ENCODE peak calls at places on chromosome 17, in six cellular contexts. B is omental fat pad, L is esophagus muscularis mucosa, I is fibroblast of lung, V is psoas muscle, G is pancreas. U is an unnamed sample.

GRCh38 chr17:50976951-50977472 is 110.9 kb upstream of the TOB1 start:
- DNase-seq in B (no peak), V (no peak), I (no peak), L (no peak), G (no peak), U (no peak)

GRCh38 chr17:67671492-67671891 is 46.2 kb upstream of the NOL11 start:
- DNase-seq in V (no peak), I (peak), G (no peak), B (no peak), L (no peak), U (no peak)

GRCh38 chr17:9810100-9810949 is 11.6 kb downstream of the GSG1L2 start:
- DNase-seq in B (no peak), G (no peak), L (no peak), I (no peak), V (no peak), U (no peak)

GRCh38 chr17:1574697-1575471 is 12.3 kb upstream of the PITPNA start:
- DNase-seq in B (no peak), G (no peak), I (no peak), V (no peak), L (no peak), U (no peak)

GRCh38 chr17:59372138-59372751 is 40.8 kb downstream of the YPEL2 start:
- DNase-seq in B (no peak), V (peak), L (no peak), I (peak), G (no peak), U (no peak)

GRCh38 chr17:64250211-64250835 is 12.7 kb downstream of the TEX2 start:
- DNase-seq in B (no peak), L (no peak), I (no peak), V (no peak), G (no peak), U (no peak)

GRCh38 chr17:16407911-16408588 is 7.3 kb upstream of the TRPV2 start:
- DNase-seq in B (peak), I (peak), V (peak), G (peak), L (no peak), U (peak)

GRCh38 chr17:42061641-42062487 is 11.5 kb upstream of the C17orf113 start:
- DNase-seq in G (no peak), B (no peak), V (no peak), L (no peak), I (no peak), U (no peak)

GRCh38 chr17:80376531-80376930 is 38.4 kb upstream of the ENDOV start:
- DNase-seq in G (no peak), L (no peak), V (no peak), B (no peak), I (no peak), U (no peak)

GRCh38 chr17:57689254-57689653 is 55.8 kb downstream of the CCDC182 start:
- DNase-seq in B (no peak), V (no peak), L (no peak), I (no peak), G (no peak), U (no peak)

GRCh38 chr17:7971651-7972050 is 30.8 kb upstream of the GUCY2D start:
- DNase-seq in L (no peak), I (no peak), B (no peak), V (no peak), G (no peak), U (no peak)

GRCh38 chr17:33225994-33226393 is 67.1 kb downstream of the ASIC2 start:
- DNase-seq in I (no peak), G (no peak), L (no peak), V (no peak), B (no peak), U (no peak)

GRCh38 chr17:22272363-22273146 is 580.2 kb downstream of the KCNJ18 start:
- DNase-seq in B (no peak), I (no peak), G (no peak), V (no peak), L (no peak), U (no peak)

GRCh38 chr17:64496348-64496785 is 487 bp downstream of the POLG2 start:
- DNase-seq in V (no peak), L (no peak), I (no peak), G (no peak), B (no peak), U (no peak)

GRCh38 chr17:75720656-75721462 is at the start of gene ITGB4:
- DNase-seq in G (peak), V (no peak), B (no peak), L (no peak), I (peak), U (peak)

DNA sequence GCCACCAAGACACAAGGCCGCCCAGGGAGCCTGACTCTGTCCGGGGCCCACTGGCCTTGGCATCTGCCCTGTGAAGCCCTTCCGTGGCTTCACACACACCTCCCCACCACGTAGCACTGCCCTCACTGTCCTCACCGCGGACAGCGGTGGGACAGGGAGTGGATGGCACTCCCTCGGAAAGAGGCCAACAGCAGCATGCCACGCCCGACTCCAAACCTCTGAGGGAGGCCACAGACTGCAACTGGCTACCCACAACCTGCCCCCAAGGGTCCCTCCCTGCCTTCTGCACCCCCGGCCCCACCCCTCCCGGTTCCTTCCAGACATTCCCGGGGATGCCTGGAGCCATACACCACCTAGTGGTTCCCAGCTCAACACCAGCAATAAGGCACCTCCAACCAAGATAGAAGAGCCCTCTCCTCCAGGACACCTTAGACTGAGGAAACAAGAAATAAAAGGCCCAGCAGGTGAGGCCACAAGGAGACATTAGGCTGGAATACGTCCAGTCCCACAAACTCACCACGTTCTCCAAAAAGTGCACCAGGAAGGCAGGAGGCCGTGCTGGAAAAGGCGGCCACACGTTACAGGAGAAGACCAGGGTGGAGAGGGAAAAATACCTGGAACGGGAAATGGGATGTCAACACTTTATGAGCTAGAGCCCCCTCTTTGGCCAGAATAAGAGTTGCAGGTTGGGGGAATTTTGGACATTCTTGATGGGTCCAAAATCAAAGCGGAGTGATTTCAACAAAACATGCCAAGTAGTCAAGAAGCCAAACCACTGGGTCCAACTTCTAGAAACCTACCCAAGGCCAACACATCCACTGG is 310.0 kb downstream of the SOX9 start:
- DNase-seq in L (no peak), G (no peak), V (no peak), B (no peak), I (no peak), U (no peak)
- TF ChIP-seq CTCF in L (no peak), G (no peak), V (no peak), B (no peak), I (peak), U (no peak)

GRCh38 chr17:61214753-61215152 is 184.9 kb upstream of the TBX2 start:
- DNase-seq in I (no peak), B (no peak), L (no peak), V (no peak), G (no peak), U (no peak)
- TF ChIP-seq CTCF in I (no peak), B (no peak), L (no peak), V (no peak), G (no peak), U (no peak)

GRCh38 chr17:30514895-30515596 is 37.8 kb downstream of the GOSR1 start:
- DNase-seq in V (no peak), L (no peak), I (no peak), B (no peak), G (no peak), U (no peak)
- TF ChIP-seq CTCF in V (no peak), L (no peak), I (no peak), B (no peak), G (no peak), U (no peak)

DNA sequence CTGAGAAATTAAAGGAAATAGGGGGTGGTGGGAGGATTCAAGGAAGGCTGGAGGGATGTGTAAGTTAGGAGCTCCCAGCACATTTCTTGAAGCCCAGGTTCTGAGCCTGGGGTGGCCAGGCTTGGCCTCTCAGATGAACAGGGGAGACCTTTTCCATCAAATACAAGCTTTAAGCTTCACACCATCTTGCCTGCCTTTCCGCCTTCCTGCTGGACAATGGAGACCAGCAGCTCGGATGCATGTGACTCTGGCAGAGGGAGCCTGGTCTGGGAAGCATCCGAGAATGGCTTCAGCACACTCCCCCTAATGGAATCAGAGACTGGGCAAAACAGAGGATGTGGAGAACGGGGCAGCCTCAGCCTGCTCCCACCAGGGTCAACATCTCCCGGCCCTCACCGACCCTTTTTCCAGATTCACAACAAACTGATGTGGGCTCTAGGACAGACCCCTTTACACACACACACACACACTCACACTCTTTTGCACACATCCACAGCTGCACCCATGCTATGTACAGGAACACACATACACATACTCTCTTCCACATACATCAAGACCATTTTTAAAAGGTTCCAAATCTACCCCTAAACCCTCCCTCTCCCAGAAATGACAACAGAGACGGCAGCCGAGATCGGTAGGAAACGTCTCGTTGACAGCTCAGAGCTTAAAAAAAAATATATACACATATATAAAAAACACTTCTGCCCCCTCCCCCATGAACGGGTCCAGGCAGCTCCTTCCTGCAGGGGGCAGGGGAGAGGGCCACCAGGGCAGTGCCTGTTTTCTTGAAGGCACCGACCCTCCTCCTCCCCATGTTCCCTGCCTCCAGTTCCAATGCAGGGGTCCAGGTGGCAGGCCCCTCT is 6.5 kb upstream of the ATXN7L3 start:
- DNase-seq in I (no peak), B (no peak), G (no peak), L (no peak), V (no peak), U (no peak)
- TF ChIP-seq CTCF in I (peak), B (no peak), G (no peak), L (no peak), V (no peak), U (no peak)

DNA sequence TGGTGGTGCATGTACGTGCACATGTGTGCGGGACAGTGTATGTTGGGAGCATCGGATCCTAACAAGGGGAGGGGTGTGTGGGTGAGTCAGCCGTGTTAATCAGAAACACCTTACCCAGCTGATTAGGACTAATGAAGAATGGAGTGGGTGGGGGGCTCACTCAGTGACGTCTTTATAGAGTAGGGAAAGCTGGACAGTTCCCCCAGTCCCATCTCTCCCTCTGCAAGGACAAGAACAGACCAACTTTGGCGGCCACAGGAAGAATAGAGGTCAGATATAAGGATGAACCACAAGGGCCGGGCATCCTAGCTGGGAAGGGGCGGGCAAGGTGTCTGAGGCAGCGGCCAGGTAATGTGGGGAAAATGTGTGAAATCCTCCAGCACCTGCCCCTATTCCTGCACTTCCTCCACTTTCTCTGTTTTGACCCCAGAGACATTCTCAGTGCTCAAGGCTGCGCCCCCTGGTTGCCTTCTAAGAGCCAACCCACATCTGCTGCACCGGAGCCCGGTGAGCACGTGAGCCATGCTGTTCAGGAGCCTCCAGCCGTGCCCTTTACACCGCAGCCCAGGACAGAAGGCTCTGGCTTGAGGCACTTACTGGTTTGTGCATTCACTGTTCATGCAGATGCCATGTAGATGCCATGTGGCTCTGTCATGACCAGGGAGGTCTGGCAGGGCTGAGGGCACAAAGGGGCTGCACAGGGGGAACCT is 18.9 kb upstream of the TBX21 start:
- DNase-seq in V (no peak), B (no peak), G (no peak), I (no peak), L (no peak), U (no peak)
- TF ChIP-seq CTCF in V (no peak), B (no peak), G (no peak), I (no peak), L (no peak), U (no peak)

GRCh38 chr17:11996722-11997146 is 541 bp downstream of the ZNF18 start:
- DNase-seq in I (peak), L (peak), V (no peak), G (no peak), B (peak), U (peak)
- TF ChIP-seq CTCF in I (no peak), L (peak), V (peak), G (no peak), B (no peak), U (no peak)

DNA sequence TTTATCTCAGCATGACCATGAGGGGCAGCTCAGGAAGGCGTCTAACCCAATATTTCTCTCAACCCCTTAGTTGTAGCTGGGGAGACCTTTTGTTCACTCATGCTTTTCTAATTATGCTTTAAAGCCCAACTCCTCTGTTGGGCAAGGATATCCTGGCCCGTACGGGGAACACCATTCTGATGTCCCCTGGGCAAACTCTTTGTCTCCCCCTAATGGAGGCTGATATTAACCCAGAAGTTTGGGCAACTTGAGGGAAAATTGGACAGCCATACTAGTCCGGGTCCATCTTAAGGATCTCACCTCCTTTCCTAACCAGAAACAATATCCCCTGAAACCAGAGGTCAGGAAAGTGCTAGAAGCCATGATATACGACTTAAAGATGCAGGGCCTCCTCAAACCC is 143.7 kb upstream of the COX10 start:
- DNase-seq in G (no peak), I (no peak), L (no peak), V (no peak), B (no peak), U (no peak)
- TF ChIP-seq CTCF in G (no peak), I (no peak), L (no peak), V (no peak), B (no peak), U (no peak)

GRCh38 chr17:19568016-19568350 is 34.3 kb downstream of the SLC47A1 start:
- DNase-seq in B (no peak), G (no peak), V (no peak), L (no peak), I (no peak), U (no peak)

GRCh38 chr17:19566176-19566575 is 32.5 kb downstream of the SLC47A1 start:
- DNase-seq in L (no peak), I (no peak), B (no peak), G (no peak), V (no peak), U (no peak)

GRCh38 chr17:19570497-19571151 is 37.0 kb downstream of the SLC47A1 start:
- DNase-seq in V (no peak), G (no peak), L (no peak), I (no peak), B (no peak), U (no peak)

GRCh38 chr17:19569785-19570496 is 36.3 kb downstream of the SLC47A1 start:
- DNase-seq in B (no peak), L (no peak), I (no peak), G (no peak), V (no peak), U (no peak)

GRCh38 chr17:19567216-19568015 is 33.8 kb downstream of the SLC47A1 start:
- DNase-seq in G (no peak), I (no peak), L (no peak), V (no peak), B (no peak), U (no peak)
- TF ChIP-seq CTCF in G (no peak), I (no peak), L (no peak), V (no peak), B (no peak), U (no peak)